ENCODE peak calls at places on chromosome 20, in four cellular contexts. One of them, this sample, is unnamed. For H3K27me3, the result is how much of the 10 kb centered on the place peaks cover.

GRCh38 chr20:16711859-16712258 is 18.0 kb upstream of the SNRPB2 start:
- DNase-seq in MM.1S: no peak
- DNase-seq in A673: no peak
- DNase-seq in GM23248: no peak
- DNase-seq in this sample: no peak

GRCh38 chr20:653590-654426 is 808 bp upstream of the SRXN1 start:
- DNase-seq in MM.1S: no peak
- DNase-seq in GM23248: peak
- DNase-seq in A673: no peak
- DNase-seq in this sample: no peak

GRCh38 chr20:23257106-23257761 is 93.4 kb upstream of the NXT1 start:
- DNase-seq in MM.1S: no peak
- DNase-seq in A673: no peak
- DNase-seq in GM23248: peak
- DNase-seq in this sample: peak

GRCh38 chr20:58944610-58945009 is 36.4 kb upstream of the NELFCD start:
- DNase-seq in GM23248: no peak
- DNase-seq in A673: no peak
- DNase-seq in MM.1S: no peak
- DNase-seq in this sample: no peak

GRCh38 chr20:4427936-4428581 is 293.6 kb upstream of the PRND start:
- DNase-seq in A673: no peak
- DNase-seq in GM23248: no peak
- DNase-seq in MM.1S: no peak
- DNase-seq in this sample: no peak

GRCh38 chr20:33769032-33769431 is 37.2 kb downstream of the ZNF341 start:
- DNase-seq in MM.1S: no peak
- DNase-seq in A673: no peak
- DNase-seq in GM23248: no peak
- DNase-seq in this sample: no peak

GRCh38 chr20:49045440-49046086 is 549 bp upstream of the CSE1L start:
- DNase-seq in GM23248: peak
- DNase-seq in A673: no peak
- DNase-seq in MM.1S: no peak
- DNase-seq in this sample: no peak

GRCh38 chr20:23096073-23096472 is 9.9 kb upstream of the CD93 start:
- DNase-seq in MM.1S: no peak
- DNase-seq in A673: no peak
- DNase-seq in GM23248: no peak
- DNase-seq in this sample: peak

GRCh38 chr20:43448748-43449535 is 8.8 kb upstream of the SRSF6 start:
- DNase-seq in MM.1S: peak
- DNase-seq in A673: peak
- DNase-seq in GM23248: peak
- DNase-seq in this sample: peak

GRCh38 chr20:34951652-34952051 is 4.0 kb downstream of the GSS start:
- DNase-seq in GM23248: no peak
- DNase-seq in A673: no peak
- DNase-seq in MM.1S: no peak
- DNase-seq in this sample: no peak

GRCh38 chr20:21190866-21191265 is 65.0 kb downstream of the KIZ start:
- DNase-seq in A673: no peak
- DNase-seq in MM.1S: no peak
- DNase-seq in GM23248: no peak
- DNase-seq in this sample: no peak

GRCh38 chr20:4592316-4593148 is 129.2 kb upstream of the PRND start:
- DNase-seq in MM.1S: peak
- DNase-seq in GM23248: peak
- DNase-seq in A673: peak
- DNase-seq in this sample: peak

GRCh38 chr20:4099905-4100675 is 84.7 kb upstream of the RNF24 start:
- DNase-seq in MM.1S: no peak
- DNase-seq in A673: no peak
- DNase-seq in GM23248: peak
- DNase-seq in this sample: peak

DNA sequence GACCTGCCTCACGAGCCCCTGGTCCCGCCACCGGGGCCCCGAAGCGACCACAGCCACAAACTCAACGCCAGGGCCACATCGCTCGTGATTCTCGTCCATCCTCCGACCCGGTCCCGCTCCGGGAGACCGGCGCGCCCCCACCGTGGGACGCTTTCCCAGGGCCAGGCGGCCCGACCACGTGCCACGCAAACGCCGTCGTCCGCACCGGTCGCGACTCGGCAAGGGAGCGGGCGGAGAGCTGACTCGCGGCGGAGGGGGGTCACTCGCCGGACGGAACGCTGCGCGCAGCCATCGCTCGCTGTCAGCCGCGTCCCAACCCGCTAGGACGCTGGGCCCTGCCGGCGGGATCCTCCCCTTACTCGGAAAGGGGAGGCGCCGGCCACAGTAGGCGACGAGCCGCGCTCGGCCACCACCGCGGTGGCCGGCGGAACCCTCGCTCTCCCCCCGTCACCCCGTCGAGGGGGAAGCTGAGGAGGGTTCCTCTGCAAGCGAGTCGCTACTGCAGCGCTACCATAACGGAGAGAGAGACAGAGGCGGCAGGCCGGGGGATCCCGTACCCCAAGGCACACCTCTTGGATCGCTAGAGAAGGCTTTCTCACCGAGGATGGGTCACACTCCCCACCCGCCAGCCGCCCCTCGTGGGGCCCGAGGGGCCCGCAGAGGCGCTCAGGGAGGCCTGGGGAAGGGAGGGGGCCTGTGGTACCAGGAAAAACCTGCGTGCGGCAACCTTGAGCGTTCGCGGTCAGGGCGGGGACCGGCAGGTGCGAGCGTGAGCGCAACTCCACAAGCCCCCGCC is 511.8 kb upstream of the ZNF337 start:
- DNase-seq in GM23248: peak
- DNase-seq in MM.1S: no peak
- DNase-seq in A673: no peak
- DNase-seq in this sample: peak
- TF ChIP-seq EZH2 in GM23248: no peak
- TF ChIP-seq EZH2 in MM.1S: no peak
- TF ChIP-seq EZH2 in A673: no peak
- TF ChIP-seq EZH2 in this sample: peak

DNA sequence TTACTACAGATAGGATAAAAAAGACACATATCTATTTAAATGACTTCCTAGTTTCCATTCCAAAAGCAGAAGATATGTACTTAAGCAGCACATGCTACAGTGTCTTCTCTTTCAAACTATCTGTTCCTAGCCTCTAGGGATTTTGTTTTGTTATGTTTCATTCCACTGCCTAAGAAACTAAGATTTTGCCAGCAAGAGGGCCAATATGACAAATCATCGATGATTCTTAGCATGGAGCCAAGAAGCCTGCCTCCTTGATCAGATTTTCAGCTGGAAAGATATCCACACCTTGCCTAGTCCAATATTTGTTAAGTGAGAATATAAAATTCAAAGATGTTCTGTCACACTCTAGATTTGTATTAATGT is 7.0 kb downstream of the SNX5 start:
- DNase-seq in A673: no peak
- DNase-seq in MM.1S: no peak
- DNase-seq in GM23248: peak
- DNase-seq in this sample: no peak
- H3K4me3 ChIP-seq in A673: no peak
- H3K4me3 ChIP-seq in MM.1S: no peak
- H3K4me3 ChIP-seq in GM23248: peak
- H3K4me3 ChIP-seq in this sample: no peak

GRCh38 chr20:37524859-37525708 is 2.6 kb downstream of the BLCAP start:
- DNase-seq in GM23248: peak
- DNase-seq in A673: no peak
- DNase-seq in MM.1S: peak
- DNase-seq in this sample: peak

GRCh38 chr20:37523012-37523391 is 2.0 kb downstream of the NNAT start:
- DNase-seq in MM.1S: no peak
- DNase-seq in A673: no peak
- DNase-seq in GM23248: no peak
- DNase-seq in this sample: no peak

GRCh38 chr20:37525810-37526209 is 1.9 kb downstream of the BLCAP start:
- DNase-seq in A673: no peak
- DNase-seq in MM.1S: no peak
- DNase-seq in GM23248: peak
- DNase-seq in this sample: no peak

GRCh38 chr20:37522258-37523011 is 1.4 kb downstream of the NNAT start:
- DNase-seq in MM.1S: no peak
- DNase-seq in A673: no peak
- DNase-seq in GM23248: no peak
- DNase-seq in this sample: peak

GRCh38 chr20:37524221-37524700 is 3.2 kb downstream of the NNAT start:
- DNase-seq in GM23248: no peak
- DNase-seq in MM.1S: no peak
- DNase-seq in A673: no peak
- DNase-seq in this sample: peak
- H3K27me3 ChIP-seq in GM23248: under half
- H3K27me3 ChIP-seq in MM.1S: under half
- H3K27me3 ChIP-seq in A673: under half
- H3K27me3 ChIP-seq in this sample: under half

GRCh38 chr20:19789446-19789845 is 31.4 kb downstream of the RIN2 start:
- DNase-seq in A673: peak
- DNase-seq in MM.1S: no peak
- DNase-seq in GM23248: no peak
- DNase-seq in this sample: no peak

GRCh38 chr20:19791887-19792286 is 33.8 kb downstream of the RIN2 start:
- DNase-seq in MM.1S: no peak
- DNase-seq in GM23248: no peak
- DNase-seq in A673: no peak
- DNase-seq in this sample: no peak

GRCh38 chr20:19787366-19787765 is 29.3 kb downstream of the RIN2 start:
- DNase-seq in MM.1S: no peak
- DNase-seq in A673: no peak
- DNase-seq in GM23248: no peak
- DNase-seq in this sample: no peak

GRCh38 chr20:19786311-19786710 is 28.3 kb downstream of the RIN2 start:
- DNase-seq in A673: peak
- DNase-seq in MM.1S: no peak
- DNase-seq in GM23248: peak
- DNase-seq in this sample: peak

DNA sequence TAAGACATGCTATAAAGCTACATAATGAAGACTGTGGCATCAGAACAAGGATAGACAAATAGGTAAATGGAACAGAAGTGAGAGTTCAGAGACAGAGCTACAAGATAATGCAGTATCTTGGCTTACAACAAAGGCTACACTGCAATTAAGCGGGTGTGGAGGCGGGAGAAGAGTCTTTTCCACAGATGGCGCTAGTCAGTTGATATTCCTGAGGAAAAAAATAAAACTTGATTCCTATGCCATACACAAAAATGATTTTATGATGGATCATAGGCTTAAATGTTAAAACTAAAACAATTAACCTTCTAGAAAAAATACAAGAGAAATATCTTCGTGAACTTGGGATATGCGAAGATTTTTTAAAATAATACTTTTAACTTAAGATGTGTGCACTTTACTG is 31.0 kb downstream of the RIN2 start:
- DNase-seq in A673: no peak
- DNase-seq in MM.1S: no peak
- DNase-seq in GM23248: no peak
- DNase-seq in this sample: no peak
- TF ChIP-seq EZH2 in A673: no peak
- TF ChIP-seq EZH2 in MM.1S: no peak
- TF ChIP-seq EZH2 in GM23248: no peak
- TF ChIP-seq EZH2 in this sample: no peak

GRCh38 chr20:51602131-51602530 is 59.6 kb upstream of the NFATC2 start:
- DNase-seq in MM.1S: no peak
- DNase-seq in A673: no peak
- DNase-seq in GM23248: no peak
- DNase-seq in this sample: no peak
- H3K4me3 ChIP-seq in MM.1S: no peak
- H3K4me3 ChIP-seq in A673: no peak
- H3K4me3 ChIP-seq in GM23248: no peak
- H3K4me3 ChIP-seq in this sample: no peak

DNA sequence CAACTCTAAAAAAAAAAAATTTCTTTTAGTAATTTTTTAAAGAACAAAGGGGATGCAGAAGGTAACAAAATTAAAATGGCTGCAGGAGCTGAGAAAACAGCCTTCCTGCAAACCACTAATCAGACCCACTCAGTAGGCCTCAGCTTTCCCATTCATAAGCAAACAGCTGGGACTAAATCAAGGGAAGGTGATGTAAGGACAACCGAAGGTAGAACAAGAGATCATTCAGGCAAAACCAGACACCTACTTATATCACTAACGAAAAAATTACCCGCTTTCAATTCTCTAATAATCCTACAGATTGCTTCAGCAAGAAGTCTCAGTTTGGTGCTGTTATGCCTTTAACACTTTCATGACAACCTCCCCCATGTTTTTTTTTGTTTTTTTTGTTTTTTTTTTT is 124.0 kb downstream of the ZMYND8 start:
- DNase-seq in A673: no peak
- DNase-seq in MM.1S: no peak
- DNase-seq in GM23248: no peak
- DNase-seq in this sample: no peak
- H3K27me3 ChIP-seq in A673: under half
- H3K27me3 ChIP-seq in MM.1S: under half
- H3K27me3 ChIP-seq in GM23248: under half
- H3K27me3 ChIP-seq in this sample: under half

This sample was measured in mammary epithelial cell.